ENCODE peak calls at places on chromosomes 7 and 10, in five cellular contexts. One of them, this sample, is unnamed.

GRCh38 chr7:134854816-134855215 is 75.4 kb downstream of the CALD1 start:
- DNase-seq in progenitor cell of endocrine pancreas: no peak
- DNase-seq in osteocyte: no peak
- DNase-seq in WERI-Rb-1: no peak
- DNase-seq in iris pigment epithelial cell: peak; percentile 38
- DNase-seq in this sample: no peak

GRCh38 chr10:111137587-111137986 is 60.8 kb downstream of the ADRA2A start:
- DNase-seq in progenitor cell of endocrine pancreas: no peak
- DNase-seq in osteocyte: no peak
- DNase-seq in WERI-Rb-1: no peak
- DNase-seq in iris pigment epithelial cell: no peak
- DNase-seq in this sample: no peak

GRCh38 chr10:30979956-30980355 is 51.7 kb downstream of the ZNF438 start:
- DNase-seq in progenitor cell of endocrine pancreas: no peak
- DNase-seq in osteocyte: no peak
- DNase-seq in WERI-Rb-1: no peak
- DNase-seq in iris pigment epithelial cell: no peak
- DNase-seq in this sample: no peak

GRCh38 chr7:123612024-123612423 is 10.4 kb downstream of the ASB15 start:
- DNase-seq in progenitor cell of endocrine pancreas: no peak
- DNase-seq in osteocyte: no peak
- DNase-seq in WERI-Rb-1: no peak
- DNase-seq in iris pigment epithelial cell: no peak
- DNase-seq in this sample: no peak

GRCh38 chr10:70296406-70296899 is 12.6 kb upstream of the NPFFR1 start:
- DNase-seq in progenitor cell of endocrine pancreas: no peak
- DNase-seq in osteocyte: no peak
- DNase-seq in WERI-Rb-1: no peak
- DNase-seq in iris pigment epithelial cell: peak; percentile 84
- DNase-seq in this sample: no peak

GRCh38 chr7:8084772-8085171 is 116.2 kb downstream of the GLCCI1 start:
- DNase-seq in progenitor cell of endocrine pancreas: no peak
- DNase-seq in osteocyte: no peak
- DNase-seq in WERI-Rb-1: no peak
- DNase-seq in iris pigment epithelial cell: no peak
- DNase-seq in this sample: no peak

GRCh38 chr10:116168329-116168728 is 104.7 kb downstream of the GFRA1 start:
- DNase-seq in progenitor cell of endocrine pancreas: no peak
- DNase-seq in osteocyte: no peak
- DNase-seq in WERI-Rb-1: no peak
- DNase-seq in iris pigment epithelial cell: no peak
- DNase-seq in this sample: no peak

GRCh38 chr7:43302773-43303172 is 190.3 kb downstream of the HECW1 start:
- DNase-seq in progenitor cell of endocrine pancreas: no peak
- DNase-seq in osteocyte: no peak
- DNase-seq in WERI-Rb-1: no peak
- DNase-seq in iris pigment epithelial cell: no peak
- DNase-seq in this sample: no peak

GRCh38 chr10:33955676-33956075 is 621.2 kb upstream of the NRP1 start:
- DNase-seq in progenitor cell of endocrine pancreas: no peak
- DNase-seq in osteocyte: no peak
- DNase-seq in WERI-Rb-1: no peak
- DNase-seq in iris pigment epithelial cell: peak; percentile 33
- DNase-seq in this sample: no peak

GRCh38 chr10:132306341-132306685 is 1.4 kb downstream of the STK32C start:
- DNase-seq in progenitor cell of endocrine pancreas: no peak
- DNase-seq in osteocyte: no peak
- DNase-seq in WERI-Rb-1: no peak
- DNase-seq in iris pigment epithelial cell: no peak
- DNase-seq in this sample: no peak

GRCh38 chr10:45008524-45009161 is 7.9 kb downstream of the ZNF22 start:
- DNase-seq in progenitor cell of endocrine pancreas: no peak
- DNase-seq in osteocyte: no peak
- DNase-seq in WERI-Rb-1: peak; percentile 64
- DNase-seq in iris pigment epithelial cell: peak; percentile 89
- DNase-seq in this sample: peak; percentile 29

GRCh38 chr7:79317728-79318127 is 135.7 kb downstream of the MAGI2 start:
- DNase-seq in progenitor cell of endocrine pancreas: no peak
- DNase-seq in osteocyte: no peak
- DNase-seq in WERI-Rb-1: no peak
- DNase-seq in iris pigment epithelial cell: peak; percentile 96
- DNase-seq in this sample: no peak

GRCh38 chr7:158829021-158829341 is 328 bp downstream of the ESYT2 start:
- DNase-seq in progenitor cell of endocrine pancreas: peak; percentile 39
- DNase-seq in osteocyte: peak; percentile 87
- DNase-seq in WERI-Rb-1: peak; percentile 68
- DNase-seq in iris pigment epithelial cell: peak; percentile 91
- DNase-seq in this sample: peak; percentile 55

GRCh38 chr10:1465421-1465902 is 271.9 kb downstream of the ADARB2 start:
- DNase-seq in progenitor cell of endocrine pancreas: no peak
- DNase-seq in osteocyte: no peak
- DNase-seq in WERI-Rb-1: no peak
- DNase-seq in iris pigment epithelial cell: no peak
- DNase-seq in this sample: no peak

GRCh38 chr10:74418285-74418872 is 267.4 kb downstream of the ADK start:
- DNase-seq in progenitor cell of endocrine pancreas: no peak
- DNase-seq in osteocyte: no peak
- DNase-seq in WERI-Rb-1: no peak
- DNase-seq in iris pigment epithelial cell: peak; percentile 25
- DNase-seq in this sample: no peak

GRCh38 chr10:65306201-65306600 is 1619.6 kb upstream of the LRRTM3 start:
- DNase-seq in progenitor cell of endocrine pancreas: no peak
- DNase-seq in osteocyte: no peak
- DNase-seq in WERI-Rb-1: no peak
- DNase-seq in iris pigment epithelial cell: no peak
- DNase-seq in this sample: no peak

GRCh38 chr7:98569606-98570337 is 47.3 kb upstream of the NPTX2 start:
- DNase-seq in progenitor cell of endocrine pancreas: no peak
- DNase-seq in osteocyte: no peak
- DNase-seq in WERI-Rb-1: no peak
- DNase-seq in iris pigment epithelial cell: no peak
- DNase-seq in this sample: no peak

GRCh38 chr7:128270799-128271411 is 29.8 kb downstream of the LEP start:
- DNase-seq in progenitor cell of endocrine pancreas: no peak
- DNase-seq in osteocyte: no peak
- DNase-seq in WERI-Rb-1: no peak
- DNase-seq in iris pigment epithelial cell: no peak
- DNase-seq in this sample: no peak

GRCh38 chr10:115950320-115950719 is 322.7 kb downstream of the GFRA1 start:
- DNase-seq in progenitor cell of endocrine pancreas: no peak
- DNase-seq in osteocyte: no peak
- DNase-seq in WERI-Rb-1: no peak
- DNase-seq in iris pigment epithelial cell: peak; percentile 31
- DNase-seq in this sample: no peak

GRCh38 chr7:151008143-151008510 is 16.2 kb downstream of the ATG9B start:
- DNase-seq in progenitor cell of endocrine pancreas: no peak
- DNase-seq in osteocyte: no peak
- DNase-seq in WERI-Rb-1: no peak
- DNase-seq in iris pigment epithelial cell: no peak
- DNase-seq in this sample: no peak

GRCh38 chr7:112985377-112985987 is 101.1 kb downstream of the GPR85 start:
- DNase-seq in progenitor cell of endocrine pancreas: no peak
- DNase-seq in osteocyte: no peak
- DNase-seq in WERI-Rb-1: no peak
- DNase-seq in iris pigment epithelial cell: peak; percentile 78
- DNase-seq in this sample: no peak

GRCh38 chr10:43353495-43354324 is 17.7 kb upstream of the FXYD4 start:
- DNase-seq in progenitor cell of endocrine pancreas: no peak
- DNase-seq in osteocyte: no peak
- DNase-seq in WERI-Rb-1: no peak
- DNase-seq in iris pigment epithelial cell: no peak
- DNase-seq in this sample: no peak

GRCh38 chr10:78175444-78175843 is 141.8 kb downstream of the RPS24 start:
- DNase-seq in progenitor cell of endocrine pancreas: no peak
- DNase-seq in osteocyte: no peak
- DNase-seq in WERI-Rb-1: no peak
- DNase-seq in iris pigment epithelial cell: no peak
- DNase-seq in this sample: no peak

GRCh38 chr7:101426303-101427011 is 63.8 kb downstream of the COL26A1 start:
- DNase-seq in progenitor cell of endocrine pancreas: no peak
- DNase-seq in osteocyte: no peak
- DNase-seq in WERI-Rb-1: no peak
- DNase-seq in iris pigment epithelial cell: no peak
- DNase-seq in this sample: no peak

GRCh38 chr10:14409247-14409646 is 78.5 kb upstream of the FRMD4A start:
- DNase-seq in progenitor cell of endocrine pancreas: no peak
- DNase-seq in osteocyte: no peak
- DNase-seq in WERI-Rb-1: no peak
- DNase-seq in iris pigment epithelial cell: no peak
- DNase-seq in this sample: no peak

GRCh38 chr10:86179961-86180360 is 186.6 kb downstream of the GRID1 start:
- DNase-seq in progenitor cell of endocrine pancreas: no peak
- DNase-seq in osteocyte: no peak
- DNase-seq in WERI-Rb-1: no peak
- DNase-seq in iris pigment epithelial cell: no peak
- DNase-seq in this sample: no peak

GRCh38 chr10:52770904-52771303 is 1.7 kb downstream of the MBL2 start:
- DNase-seq in progenitor cell of endocrine pancreas: no peak
- DNase-seq in osteocyte: no peak
- DNase-seq in WERI-Rb-1: no peak
- DNase-seq in iris pigment epithelial cell: no peak
- DNase-seq in this sample: no peak

GRCh38 chr10:50937230-50937907 is 51.9 kb upstream of the A1CF start:
- DNase-seq in progenitor cell of endocrine pancreas: no peak
- DNase-seq in osteocyte: no peak
- DNase-seq in WERI-Rb-1: no peak
- DNase-seq in iris pigment epithelial cell: peak; percentile 52
- DNase-seq in this sample: no peak

GRCh38 chr10:128060341-128060851 is 65.8 kb downstream of the MKI67 start:
- DNase-seq in progenitor cell of endocrine pancreas: no peak
- DNase-seq in osteocyte: no peak
- DNase-seq in WERI-Rb-1: no peak
- DNase-seq in iris pigment epithelial cell: no peak
- DNase-seq in this sample: no peak

GRCh38 chr7:139708541-139708940 is 69.3 kb downstream of the HIPK2 start:
- DNase-seq in progenitor cell of endocrine pancreas: no peak
- DNase-seq in osteocyte: no peak
- DNase-seq in WERI-Rb-1: no peak
- DNase-seq in iris pigment epithelial cell: no peak
- DNase-seq in this sample: no peak

GRCh38 chr10:118970770-118971169 is 58.7 kb upstream of the NANOS1 start:
- DNase-seq in progenitor cell of endocrine pancreas: no peak
- DNase-seq in osteocyte: no peak
- DNase-seq in WERI-Rb-1: peak; percentile 82
- DNase-seq in iris pigment epithelial cell: peak; percentile 20
- DNase-seq in this sample: no peak

GRCh38 chr10:10294801-10295515 is 722.7 kb upstream of the CELF2 start:
- DNase-seq in progenitor cell of endocrine pancreas: no peak
- DNase-seq in osteocyte: no peak
- DNase-seq in WERI-Rb-1: no peak
- DNase-seq in iris pigment epithelial cell: no peak
- DNase-seq in this sample: no peak

GRCh38 chr10:50291261-50291850 is 40.0 kb upstream of the ASAH2 start:
- DNase-seq in progenitor cell of endocrine pancreas: no peak
- DNase-seq in osteocyte: no peak
- DNase-seq in WERI-Rb-1: no peak
- DNase-seq in iris pigment epithelial cell: peak; percentile 34
- DNase-seq in this sample: no peak

GRCh38 chr7:39353615-39354376 is 212.4 kb upstream of the YAE1 start:
- DNase-seq in progenitor cell of endocrine pancreas: peak; percentile 12
- DNase-seq in osteocyte: no peak
- DNase-seq in WERI-Rb-1: peak; percentile 82
- DNase-seq in iris pigment epithelial cell: peak; percentile 53
- DNase-seq in this sample: no peak

GRCh38 chr10:109259293-109259692 is 664.0 kb downstream of the XPNPEP1 start:
- DNase-seq in progenitor cell of endocrine pancreas: no peak
- DNase-seq in osteocyte: no peak
- DNase-seq in WERI-Rb-1: no peak
- DNase-seq in iris pigment epithelial cell: peak; percentile 83
- DNase-seq in this sample: no peak

This sample was measured in effector memory CD8-positive, alpha-beta T cell.